ENCODE peak calls at places on chromosomes 11 and 22, in four cellular contexts. J, O, X and B are unnamed samples.

GRCh38 chr11:96105197-96105895 is 181.4 kb upstream of the MTMR2 start:
- DNase-seq in J (no peak), O (no peak), X (no peak), B (no peak)

GRCh38 chr22:36493690-36494110 is 12.3 kb upstream of the TXN2 start:
- DNase-seq in J (no peak), O (no peak), X (peak; percentile 71), B (no peak)

GRCh38 chr11:67370351-67371076 is 2.9 kb downstream of the CLCF1 start:
- DNase-seq in J (no peak), O (no peak), X (no peak), B (no peak)

GRCh38 chr11:115901069-115901468 is 396.9 kb upstream of the CADM1 start:
- DNase-seq in J (no peak), O (no peak), X (no peak), B (no peak)

GRCh38 chr11:125903753-125904659 is at the start of gene DDX25:
- DNase-seq in J (peak; percentile 16), O (no peak), X (no peak), B (peak; percentile 49)

GRCh38 chr11:97574976-97575665 is 1185.3 kb downstream of the JRKL start:
- DNase-seq in J (no peak), O (no peak), X (no peak), B (no peak)

GRCh38 chr11:63851354-63851753 is 12.4 kb downstream of the MARK2 start:
- DNase-seq in J (no peak), O (no peak), X (no peak), B (no peak)

GRCh38 chr11:66743271-66743968 is 14.4 kb upstream of the SPTBN2 start:
- DNase-seq in J (no peak), O (peak; percentile 87), X (peak; percentile 78), B (no peak)

GRCh38 chr11:83681045-83681781 is 395.0 kb upstream of the CCDC90B start:
- DNase-seq in J (no peak), O (no peak), X (no peak), B (no peak)

GRCh38 chr22:28801845-28802594 is 1.7 kb upstream of the XBP1 start:
- DNase-seq in J (no peak), O (no peak), X (no peak), B (no peak)

GRCh38 chr11:126080206-126080941 is 17.7 kb upstream of the CDON start:
- DNase-seq in J (no peak), O (peak; percentile 64), X (no peak), B (no peak)

GRCh38 chr11:70158757-70159389 is 44.2 kb upstream of the FADD start:
- DNase-seq in J (no peak), O (no peak), X (no peak), B (no peak)

GRCh38 chr11:133901999-133902398 is 54.8 kb downstream of the IGSF9B start:
- DNase-seq in J (no peak), O (no peak), X (no peak), B (no peak)

GRCh38 chr11:132632641-132633124 is 899.6 kb downstream of the OPCML start:
- DNase-seq in J (no peak), O (no peak), X (no peak), B (no peak)

GRCh38 chr11:105718641-105719040 is 108.8 kb downstream of the GRIA4 start:
- DNase-seq in J (no peak), O (no peak), X (no peak), B (no peak)

GRCh38 chr11:99068832-99069231 is 48.1 kb downstream of the CNTN5 start:
- DNase-seq in J (no peak), O (no peak), X (no peak), B (no peak)

GRCh38 chr22:45934659-45935341 is 42.2 kb downstream of the WNT7B start:
- DNase-seq in J (no peak), O (peak; percentile 62), X (no peak), B (no peak)

GRCh38 chr11:96366024-96366423 is 23.0 kb upstream of the MAML2 start:
- DNase-seq in J (no peak), O (no peak), X (no peak), B (no peak)

GRCh38 chr11:472816-473215 is 22.7 kb downstream of the PTDSS2 start:
- DNase-seq in J (no peak), O (no peak), X (no peak), B (no peak)

GRCh38 chr11:72631806-72632731 is 42.2 kb downstream of the PDE2A start:
- DNase-seq in J (no peak), O (no peak), X (no peak), B (peak; percentile 61)

GRCh38 chr11:24965780-24966179 is 468.9 kb downstream of the LUZP2 start:
- DNase-seq in J (no peak), O (no peak), X (no peak), B (no peak)

GRCh38 chr11:64359712-64360402 is 895 bp downstream of the RPS6KA4 start:
- DNase-seq in J (no peak), O (no peak), X (peak; percentile 70), B (peak; percentile 80)

GRCh38 chr11:115701284-115701875 is 197.2 kb upstream of the CADM1 start:
- DNase-seq in J (no peak), O (no peak), X (no peak), B (no peak)

GRCh38 chr11:79100093-79100704 is 340.6 kb downstream of the TENM4 start:
- DNase-seq in J (no peak), O (no peak), X (no peak), B (no peak)

GRCh38 chr11:8754241-8754640 is 71.6 kb downstream of the RPL27A start:
- DNase-seq in J (no peak), O (no peak), X (no peak), B (no peak)

GRCh38 chr11:94740975-94741707 is 27.0 kb upstream of the AMOTL1 start:
- DNase-seq in J (no peak), O (peak; percentile 53), X (peak; percentile 65), B (peak; percentile 10)

GRCh38 chr22:21991774-21992173 is 9.2 kb upstream of the TOP3B start:
- DNase-seq in J (no peak), O (no peak), X (no peak), B (no peak)

GRCh38 chr22:24505337-24505736 is 10.2 kb downstream of the UPB1 start:
- DNase-seq in J (no peak), O (no peak), X (no peak), B (no peak)

GRCh38 chr11:2219318-2220017 is 47.9 kb upstream of the TH start:
- DNase-seq in J (no peak), O (peak; percentile 22), X (no peak), B (no peak)

GRCh38 chr11:19829109-19829790 is 116.6 kb downstream of the NAV2 start:
- DNase-seq in J (no peak), O (peak; percentile 73), X (no peak), B (no peak)

GRCh38 chr22:40240671-40241070 is 62.9 kb downstream of the TNRC6B start:
- DNase-seq in J (no peak), O (no peak), X (no peak), B (no peak)

GRCh38 chr22:49568751-49569285 is 258.9 kb downstream of the BRD1 start:
- DNase-seq in J (no peak), O (peak; percentile 47), X (no peak), B (no peak)

GRCh38 chr11:87187930-87188329 is 150.2 kb downstream of the TMEM135 start:
- DNase-seq in J (no peak), O (no peak), X (no peak), B (no peak)

GRCh38 chr11:3015796-3016195 is 23.7 kb upstream of the NAP1L4 start:
- DNase-seq in J (no peak), O (no peak), X (no peak), B (no peak)

GRCh38 chr22:26617251-26618199 is at the start of gene CRYBB1:
- DNase-seq in J (no peak), O (no peak), X (no peak), B (no peak)

GRCh38 chr11:46849631-46850030 is 3.6 kb upstream of the CKAP5 start:
- DNase-seq in J (no peak), O (no peak), X (no peak), B (no peak)
- H3K27ac ChIP-seq in J (no peak overlapping the region), O (no peak overlapping the region), X (no peak overlapping the region), B (no peak overlapping the region)

DNA sequence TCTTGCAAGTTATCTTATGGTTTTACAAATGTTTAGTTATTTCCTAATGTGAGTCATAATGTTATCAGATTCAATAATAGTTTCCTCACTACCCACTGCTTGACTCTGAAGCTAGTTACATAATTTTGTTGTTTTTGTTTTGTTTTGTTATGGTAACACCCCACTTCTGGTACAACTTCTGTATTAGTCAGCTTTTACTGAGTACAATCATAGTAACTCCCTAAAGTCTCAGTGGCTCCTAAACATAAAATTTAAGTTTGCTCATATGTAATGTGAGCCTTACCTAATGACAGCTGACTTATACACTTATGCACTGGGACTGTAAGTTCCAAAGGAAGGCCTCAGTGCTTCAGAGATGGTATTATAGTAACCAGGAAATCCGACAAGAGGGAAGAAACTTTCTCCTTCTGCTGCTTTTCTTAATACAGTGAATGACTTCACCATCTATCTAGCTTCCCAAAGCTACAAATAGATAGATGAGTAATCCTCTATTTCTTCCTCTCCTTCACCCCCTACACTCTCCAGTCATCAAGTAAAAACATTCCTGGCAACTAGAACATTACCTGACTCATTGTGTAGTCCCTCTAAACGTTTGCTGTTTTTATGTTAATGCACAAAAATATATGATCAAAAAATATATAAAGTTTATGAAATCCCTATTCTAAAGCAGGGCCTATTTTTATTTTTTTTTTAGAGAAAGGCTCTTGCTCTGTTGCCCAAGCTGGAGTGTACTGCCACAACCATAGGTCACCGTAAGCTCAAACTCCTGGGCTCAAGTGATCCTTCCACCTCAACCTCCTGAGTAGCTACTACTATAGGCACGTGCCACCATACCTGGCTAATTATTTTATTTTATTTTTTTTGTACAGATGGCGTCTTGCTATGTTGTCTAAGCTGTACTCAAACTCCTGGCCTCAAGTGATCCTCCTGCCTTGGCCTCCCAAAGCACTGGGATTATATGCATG is 563.0 kb downstream of the SOX6 start:
- DNase-seq in J (no peak), O (no peak), X (no peak), B (peak; percentile 7)
- H3K27ac ChIP-seq in J (no peak overlapping the region), O (no peak overlapping the region), X (peak overlapping the region; percentile 24), B (no peak overlapping the region)

GRCh38 chr22:19595532-19595931 is 71.3 kb upstream of the CLDN5 start:
- DNase-seq in J (no peak), O (no peak), X (no peak), B (no peak)

GRCh38 chr22:19598054-19598855 is 74.0 kb upstream of the CLDN5 start:
- DNase-seq in J (no peak), O (no peak), X (peak; percentile 68), B (no peak)

GRCh38 chr22:19597399-19597735 is 73.2 kb upstream of the CLDN5 start:
- DNase-seq in J (peak; percentile 8), O (no peak), X (no peak), B (no peak)

GRCh38 chr22:19599004-19599403 is 74.8 kb upstream of the CLDN5 start:
- DNase-seq in J (no peak), O (no peak), X (no peak), B (no peak)

GRCh38 chr22:19596680-19597398 is 72.6 kb upstream of the CLDN5 start:
- DNase-seq in J (no peak), O (no peak), X (no peak), B (no peak)
- H3K27ac ChIP-seq in J (peak overlapping the region; percentile 67), O (peak overlapping the region; percentile 80), X (peak overlapping the region; percentile 24), B (peak overlapping the region; percentile 36)

DNA sequence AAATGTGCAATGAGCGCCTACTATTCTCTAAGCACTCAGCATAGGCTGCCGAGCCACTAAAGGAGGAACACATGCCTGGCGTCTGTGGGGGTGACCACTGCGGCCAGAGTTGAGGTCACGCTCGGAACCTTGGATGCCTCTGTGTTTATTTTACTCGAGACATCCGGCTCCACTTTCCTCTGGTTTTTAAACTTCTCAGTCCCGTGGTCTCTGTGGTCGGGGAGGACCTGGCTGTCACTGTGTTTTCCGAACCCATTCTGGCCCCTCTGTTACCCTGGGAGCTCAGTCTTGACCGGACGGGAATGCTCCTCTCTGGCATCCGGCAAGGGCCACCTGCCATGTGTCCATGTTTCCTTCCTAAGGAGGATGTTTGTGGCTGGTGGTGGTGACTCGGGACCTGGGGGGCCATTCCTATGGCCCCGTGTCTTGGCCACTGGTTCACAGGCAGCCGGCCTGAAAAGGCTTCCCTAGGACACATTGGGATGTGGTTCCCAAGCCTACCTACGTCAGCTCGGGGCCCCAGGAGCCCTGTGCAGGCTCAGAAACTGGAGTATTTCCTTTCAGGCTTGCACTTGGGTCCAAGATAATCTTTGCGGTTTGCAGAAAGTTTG is 46.7 kb upstream of the PARVG start:
- DNase-seq in J (no peak), O (no peak), X (peak; percentile 57), B (no peak)
- H3K27ac ChIP-seq in J (no peak overlapping the region), O (no peak overlapping the region), X (no peak overlapping the region), B (no peak overlapping the region)